ENCODE peak calls at places on chromosome 7, in six cellular contexts. One of them, this sample, is unnamed.

GRCh38 chr7:12004547-12004946 is 172.5 kb upstream of the THSD7A start:
- DNase-seq in HCT116: no peak
- DNase-seq in iris pigment epithelial cell: no peak
- DNase-seq in IMR-90: no peak
- DNase-seq in amniotic stem cell: no peak
- DNase-seq in SJSA1: no peak
- DNase-seq in this sample: no peak

GRCh38 chr7:99000904-99001442 is 122.6 kb downstream of the TRRAP start:
- DNase-seq in HCT116: no peak
- DNase-seq in amniotic stem cell: no peak
- DNase-seq in iris pigment epithelial cell: no peak
- DNase-seq in IMR-90: no peak
- DNase-seq in SJSA1: peak
- DNase-seq in this sample: no peak

GRCh38 chr7:72334066-72334465 is 78.1 kb downstream of the CALN1 start:
- DNase-seq in IMR-90: no peak
- DNase-seq in amniotic stem cell: no peak
- DNase-seq in HCT116: no peak
- DNase-seq in iris pigment epithelial cell: no peak
- DNase-seq in SJSA1: no peak
- DNase-seq in this sample: no peak

GRCh38 chr7:133888061-133888930 is 238.8 kb upstream of the LRGUK start:
- DNase-seq in amniotic stem cell: no peak
- DNase-seq in SJSA1: no peak
- DNase-seq in IMR-90: no peak
- DNase-seq in HCT116: no peak
- DNase-seq in iris pigment epithelial cell: no peak
- DNase-seq in this sample: no peak

GRCh38 chr7:24828871-24829661 is 71.8 kb upstream of the GSDME start:
- DNase-seq in SJSA1: no peak
- DNase-seq in amniotic stem cell: no peak
- DNase-seq in HCT116: no peak
- DNase-seq in IMR-90: no peak
- DNase-seq in iris pigment epithelial cell: peak
- DNase-seq in this sample: no peak

GRCh38 chr7:139455789-139456188 is 27.7 kb downstream of the KLRG2 start:
- DNase-seq in iris pigment epithelial cell: no peak
- DNase-seq in amniotic stem cell: no peak
- DNase-seq in IMR-90: no peak
- DNase-seq in HCT116: no peak
- DNase-seq in SJSA1: no peak
- DNase-seq in this sample: no peak

GRCh38 chr7:42057331-42057730 is 179.7 kb downstream of the GLI3 start:
- DNase-seq in IMR-90: no peak
- DNase-seq in HCT116: no peak
- DNase-seq in amniotic stem cell: no peak
- DNase-seq in iris pigment epithelial cell: no peak
- DNase-seq in SJSA1: no peak
- DNase-seq in this sample: no peak

GRCh38 chr7:3260425-3260762 is 40.7 kb upstream of the SDK1 start:
- DNase-seq in amniotic stem cell: no peak
- DNase-seq in iris pigment epithelial cell: peak
- DNase-seq in HCT116: no peak
- DNase-seq in IMR-90: peak
- DNase-seq in SJSA1: no peak
- DNase-seq in this sample: no peak

GRCh38 chr7:151517601-151518104 is 2.0 kb downstream of the RHEB start:
- DNase-seq in iris pigment epithelial cell: no peak
- DNase-seq in HCT116: no peak
- DNase-seq in amniotic stem cell: no peak
- DNase-seq in IMR-90: no peak
- DNase-seq in SJSA1: no peak
- DNase-seq in this sample: no peak

GRCh38 chr7:117719377-117719776 is 153.9 kb downstream of the CTTNBP2 start:
- DNase-seq in IMR-90: no peak
- DNase-seq in amniotic stem cell: no peak
- DNase-seq in iris pigment epithelial cell: no peak
- DNase-seq in SJSA1: no peak
- DNase-seq in HCT116: no peak
- DNase-seq in this sample: no peak

This sample was measured in HFF-Myc.